ENCODE peak calls at places on chromosomes 7 and 10, in seven cellular contexts. X, N, T, R, D, S and P are unnamed samples.

GRCh38 chr7:31104361-31105255 is 52.5 kb downstream of the ADCYAP1R1 start:
- DNase-seq in R (no peak), S (no peak), D (no peak), T (no peak), X (no peak), N (no peak), P (no peak)

GRCh38 chr7:20310963-20311742 is 19.5 kb upstream of the ITGB8 start:
- DNase-seq in S (peak), T (peak), N (peak), X (peak), R (peak), D (peak), P (peak)

GRCh38 chr10:48614481-48615383 is 9.9 kb upstream of the ARHGAP22 start:
- DNase-seq in N (no peak), X (peak), D (no peak), S (no peak), R (peak), T (peak), P (no peak)

GRCh38 chr7:51139796-51140195 is 176.8 kb downstream of the COBL start:
- DNase-seq in R (peak), N (no peak), X (no peak), D (no peak), T (no peak), S (no peak), P (no peak)

GRCh38 chr7:151724920-151725584 is 151.9 kb downstream of the PRKAG2 start:
- DNase-seq in D (no peak), T (no peak), S (no peak), R (no peak), X (no peak), N (no peak), P (no peak)

GRCh38 chr7:30005511-30005910 is 15.9 kb upstream of the SCRN1 start:
- DNase-seq in N (peak), T (no peak), S (no peak), R (no peak), D (no peak), X (no peak), P (no peak)

GRCh38 chr7:51666261-51666660 is 349.7 kb upstream of the COBL start:
- DNase-seq in R (no peak), S (no peak), N (no peak), X (no peak), T (peak), D (no peak), P (no peak)

GRCh38 chr7:98705620-98706019 is 88.5 kb downstream of the NPTX2 start:
- DNase-seq in T (no peak), N (no peak), D (no peak), X (no peak), S (no peak), R (no peak), P (no peak)

GRCh38 chr10:63415635-63416244 is 50.0 kb downstream of the JMJD1C start:
- DNase-seq in D (no peak), S (no peak), R (peak), X (no peak), T (no peak), N (no peak), P (no peak)

GRCh38 chr7:101970047-101970585 is 152.7 kb downstream of the CUX1 start:
- DNase-seq in N (no peak), S (no peak), X (no peak), T (no peak), R (no peak), D (no peak), P (peak)

GRCh38 chr7:92255308-92255707 is 9.5 kb downstream of the ANKIB1 start:
- DNase-seq in D (no peak), T (no peak), R (peak), X (peak), N (no peak), S (no peak), P (no peak)

GRCh38 chr10:46518028-46518725 is 38.3 kb downstream of the GPRIN2 start:
- DNase-seq in S (no peak), X (no peak), T (no peak), N (no peak), R (no peak), D (no peak), P (no peak)

GRCh38 chr7:18123508-18124239 is 96.0 kb upstream of the PRPS1L1 start:
- DNase-seq in D (no peak), S (no peak), T (no peak), X (no peak), R (no peak), N (no peak), P (no peak)

GRCh38 chr10:132492323-132493035 is 45.1 kb upstream of the INPP5A start:
- DNase-seq in X (no peak), S (no peak), R (no peak), T (no peak), D (no peak), N (peak), P (no peak)

GRCh38 chr7:122546496-122546895 is 152.4 kb downstream of the RNF133 start:
- DNase-seq in T (no peak), D (no peak), S (peak), X (no peak), R (no peak), N (no peak), P (no peak)

GRCh38 chr10:23156447-23157150 is 35.5 kb upstream of the PTF1A start:
- DNase-seq in S (no peak), X (no peak), N (no peak), T (no peak), D (no peak), R (no peak), P (no peak)

GRCh38 chr7:2666130-2666529 is 21.9 kb upstream of the AMZ1 start:
- DNase-seq in S (no peak), D (no peak), X (no peak), N (no peak), T (no peak), R (no peak), P (no peak)

GRCh38 chr10:3401491-3401938 is 228.9 kb upstream of the PITRM1 start:
- DNase-seq in T (no peak), D (no peak), R (peak), N (no peak), S (no peak), X (peak), P (no peak)

GRCh38 chr7:130371059-130371458 is 9.2 kb upstream of the CPA1 start:
- DNase-seq in R (no peak), D (no peak), X (peak), N (no peak), S (no peak), T (no peak), P (no peak)

GRCh38 chr10:78761241-78761825 is 307.4 kb upstream of the ZMIZ1 start:
- DNase-seq in D (no peak), T (no peak), S (no peak), X (no peak), N (peak), R (no peak), P (no peak)

GRCh38 chr7:102198557-102198956 is 88.1 kb upstream of the SH2B2 start:
- DNase-seq in X (no peak), S (no peak), R (no peak), D (no peak), T (no peak), N (no peak), P (no peak)

GRCh38 chr7:54946271-54946670 is 72.5 kb upstream of the EGFR start:
- DNase-seq in T (no peak), R (peak), N (no peak), D (no peak), X (no peak), S (no peak), P (no peak)

GRCh38 chr10:132304756-132305509 is 2.8 kb downstream of the STK32C start:
- DNase-seq in X (no peak), S (no peak), T (no peak), R (no peak), D (no peak), N (no peak), P (no peak)

GRCh38 chr10:5147255-5147980 is 37.5 kb downstream of the AKR1C8 start:
- DNase-seq in N (no peak), S (peak), D (no peak), R (no peak), X (no peak), T (no peak), P (no peak)

GRCh38 chr10:4685904-4686643 is 139.9 kb upstream of the AKR1E2 start:
- DNase-seq in T (no peak), N (no peak), S (no peak), D (no peak), R (peak), X (peak), P (no peak)

GRCh38 chr10:110310741-110311140 is 6.0 kb upstream of the SMNDC1 start:
- DNase-seq in T (no peak), D (no peak), N (no peak), S (no peak), R (no peak), X (peak), P (no peak)

GRCh38 chr7:127995157-127995865 is 35.9 kb downstream of the LRRC4 start:
- DNase-seq in X (peak), T (no peak), R (no peak), N (no peak), D (no peak), S (no peak), P (no peak)

GRCh38 chr10:55374917-55375316 is 573.9 kb upstream of the PCDH15 start:
- DNase-seq in S (no peak), R (peak), T (no peak), X (peak), D (no peak), N (no peak), P (no peak)

GRCh38 chr10:133292919-133293809 is 15.5 kb downstream of the TUBGCP2 start:
- DNase-seq in R (peak), S (no peak), D (no peak), T (no peak), X (peak), N (no peak), P (no peak)

GRCh38 chr10:86880971-86881370 is 76.4 kb downstream of the MMRN2 start:
- DNase-seq in D (no peak), T (no peak), R (no peak), S (no peak), X (no peak), N (no peak), P (no peak)

GRCh38 chr10:72215611-72216549 is at the start of the genes ANAPC16 and ASCC1:
- DNase-seq in R (peak), X (peak), D (peak), T (peak), S (peak), N (peak), P (peak)

GRCh38 chr7:48424731-48425130 is 253.5 kb downstream of the ABCA13 start:
- DNase-seq in S (peak), T (peak), D (no peak), N (peak), X (peak), R (peak), P (peak)

GRCh38 chr7:156776527-156776926 is 116.5 kb downstream of the LMBR1 start:
- DNase-seq in N (no peak), T (no peak), R (no peak), S (no peak), D (no peak), X (no peak), P (no peak)

GRCh38 chr10:22980822-22981221 is 53.0 kb downstream of the ARMC3 start:
- DNase-seq in X (no peak), T (no peak), N (no peak), S (no peak), R (no peak), D (no peak), P (no peak)

GRCh38 chr7:24715661-24716479 is 41.4 kb downstream of the GSDME start:
- DNase-seq in S (peak), R (peak), X (peak), N (peak), T (peak), D (peak), P (peak)

GRCh38 chr7:28018020-28018419 is 162.6 kb downstream of the JAZF1 start:
- DNase-seq in X (no peak), R (no peak), S (no peak), T (no peak), N (no peak), D (no peak), P (no peak)
- TF ChIP-seq EZH2phosphoT487 in X (no peak), R (no peak), S (no peak), T (no peak), N (no peak), D (no peak), P (no peak)

GRCh38 chr10:19828278-19829049 is 12.2 kb downstream of the PLXDC2 start:
- DNase-seq in S (no peak), X (no peak), D (no peak), N (peak), T (peak), R (no peak), P (no peak)

GRCh38 chr10:19833508-19833824 is 17.2 kb downstream of the PLXDC2 start:
- DNase-seq in D (no peak), N (no peak), T (no peak), R (no peak), S (no peak), X (no peak), P (no peak)

GRCh38 chr10:19835952-19836351 is 19.7 kb downstream of the PLXDC2 start:
- DNase-seq in N (no peak), T (no peak), D (no peak), S (no peak), X (no peak), R (no peak), P (no peak)

GRCh38 chr10:19832624-19833507 is 16.6 kb downstream of the PLXDC2 start:
- DNase-seq in D (no peak), T (peak), S (no peak), X (no peak), N (peak), R (no peak), P (no peak)
- H3K4me3 ChIP-seq in D (no peak), T (no peak), S (no peak), X (no peak), N (no peak), R (no peak), P (no peak)

DNA sequence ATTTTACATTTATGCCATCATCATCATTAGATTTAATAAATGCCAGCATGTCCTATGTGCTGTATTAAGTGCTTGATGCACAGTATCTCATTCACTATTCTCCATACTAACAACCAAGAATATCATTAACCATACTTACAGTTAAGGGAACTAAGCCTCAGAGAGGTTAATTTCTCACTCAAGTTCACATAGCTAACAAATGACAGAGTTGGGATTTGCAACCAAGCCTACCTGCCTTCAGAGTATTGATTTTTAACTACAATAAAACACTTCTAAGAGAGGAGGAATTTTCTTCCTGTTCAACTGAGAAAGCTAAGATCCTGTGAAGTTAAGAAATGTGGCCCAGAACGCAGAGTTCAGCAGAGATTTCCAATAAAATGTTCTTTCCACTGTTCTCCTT is 403.0 kb downstream of the KCNMA1 start:
- DNase-seq in X (no peak), S (no peak), N (no peak), R (no peak), D (no peak), T (no peak), P (no peak)
- TF ChIP-seq EZH2phosphoT487 in X (no peak), S (no peak), N (no peak), R (no peak), D (no peak), T (no peak), P (no peak)

GRCh38 chr7:135729230-135729629 is 1.2 kb upstream of the SLC13A4 start:
- DNase-seq in S (no peak), R (no peak), D (no peak), N (no peak), X (peak), T (no peak), P (no peak)

GRCh38 chr7:135726389-135726788 is 1.6 kb downstream of the SLC13A4 start:
- DNase-seq in D (no peak), N (no peak), X (no peak), S (no peak), R (no peak), T (no peak), P (no peak)

GRCh38 chr7:135726911-135727673 is 894 bp downstream of the SLC13A4 start:
- DNase-seq in X (no peak), T (no peak), R (no peak), S (no peak), D (no peak), N (no peak), P (no peak)

GRCh38 chr7:135731131-135731530 is 3.1 kb upstream of the SLC13A4 start:
- DNase-seq in S (no peak), D (no peak), T (no peak), X (no peak), R (no peak), N (no peak), P (no peak)

DNA sequence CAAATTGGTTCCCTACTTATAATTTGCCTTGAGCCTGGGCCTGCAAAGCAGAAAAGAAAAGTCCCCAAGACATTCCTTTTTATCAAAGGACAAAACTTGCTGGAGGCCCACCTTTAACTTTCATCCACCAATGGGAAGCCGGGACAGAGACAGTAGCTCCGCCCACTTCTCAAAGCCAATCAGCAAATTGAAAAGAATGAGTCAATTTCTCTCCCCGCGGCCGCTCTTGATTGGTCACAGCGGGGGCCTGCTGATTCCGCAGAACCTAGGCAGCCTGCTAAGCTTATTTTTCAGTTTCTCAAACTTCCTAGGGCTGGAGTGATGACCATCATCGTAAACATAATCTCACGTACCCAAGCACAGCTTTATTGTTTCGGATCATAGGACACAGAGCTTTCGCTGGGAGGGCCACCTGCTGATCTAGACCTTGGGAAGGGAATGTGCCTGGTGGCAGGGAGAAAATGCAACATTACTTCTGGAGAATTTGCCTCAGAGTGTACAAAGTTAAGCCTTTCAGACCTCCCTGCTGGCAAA is at the start of gene SLC13A4:
- DNase-seq in N (peak), R (no peak), T (peak), X (peak), D (no peak), S (no peak), P (no peak)
- H3K4me3 ChIP-seq in N (peak), R (no peak), T (no peak), X (no peak), D (no peak), S (no peak), P (no peak)

DNA sequence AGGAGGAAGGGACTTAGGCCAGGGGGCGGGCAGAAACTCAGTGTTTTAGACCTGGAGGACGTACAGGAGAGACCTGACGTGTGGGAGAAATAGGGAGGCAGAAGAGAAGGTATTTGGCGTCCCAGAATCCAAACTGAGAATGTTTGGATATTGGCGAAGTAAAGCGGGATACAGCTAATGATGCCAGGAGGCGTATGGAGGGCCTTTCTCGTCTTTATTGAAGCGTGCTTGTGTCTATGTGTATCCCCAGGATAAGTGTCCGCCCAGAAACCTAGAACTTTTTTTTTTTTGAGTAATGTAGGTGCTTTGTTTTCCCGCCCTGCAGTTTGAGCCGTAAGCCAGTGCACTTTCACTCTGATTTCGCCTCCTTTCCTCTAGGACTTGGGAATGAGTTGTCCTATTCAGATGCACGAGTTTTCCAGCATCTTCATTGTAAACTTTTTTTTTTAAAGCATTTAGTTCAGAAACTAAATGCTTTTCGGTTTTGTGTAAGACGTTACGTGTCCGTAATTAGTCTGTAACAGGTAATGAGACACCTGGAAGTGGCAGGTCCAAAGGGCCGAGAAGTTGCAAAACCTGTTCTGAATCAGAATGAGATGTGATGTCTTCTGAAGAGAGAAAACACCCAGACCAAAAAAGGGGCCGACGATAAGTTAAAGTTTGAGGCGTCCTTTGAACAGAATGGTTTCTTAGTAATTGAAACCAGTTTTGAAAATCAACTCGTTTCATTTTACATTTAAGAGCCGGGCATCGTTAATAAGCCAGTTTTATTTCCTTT is 742 bp downstream of the ARL5B start:
- DNase-seq in R (peak), S (peak), T (peak), X (peak), N (peak), D (no peak), P (peak)
- TF ChIP-seq EZH2phosphoT487 in R (no peak), S (no peak), T (no peak), X (no peak), N (no peak), D (no peak), P (no peak)